ENCODE peak calls at places on chromosomes 1 and 21, in nine cellular contexts. H, D, E, N, G, L, Y, J and W are unnamed samples.

GRCh38 chr1:205020466-205020865 is 22.5 kb upstream of the CNTN2 start:
- DNase-seq in H (no peak), D (no peak), E (no peak), N (no peak), G (no peak), L (no peak), Y (no peak), J (no peak), W (no peak)

GRCh38 chr1:43144228-43144627 is 27.9 kb downstream of the EBNA1BP2 start:
- DNase-seq in H (no peak), D (peak), E (no peak), N (no peak), G (no peak), L (peak), Y (no peak), J (no peak), W (no peak)

GRCh38 chr1:1246601-1247340 is at the start of gene C1QTNF12:
- DNase-seq in H (no peak), D (no peak), E (no peak), N (no peak), G (no peak), L (no peak), Y (no peak), J (no peak), W (no peak)

GRCh38 chr1:41850029-41850428 is 68.7 kb downstream of the HIVEP3 start:
- DNase-seq in H (no peak), D (no peak), E (no peak), N (no peak), G (no peak), L (no peak), Y (no peak), J (no peak), W (no peak)

GRCh38 chr1:34988147-34988546 is 3.0 kb upstream of the TMEM35B start:
- DNase-seq in H (no peak), D (no peak), E (no peak), N (no peak), G (no peak), L (no peak), Y (no peak), J (no peak), W (no peak)

GRCh38 chr1:243842978-243843490 is 7.0 kb downstream of the AKT3 start:
- DNase-seq in H (no peak), D (peak), E (peak), N (no peak), G (no peak), L (peak), Y (no peak), J (no peak), W (no peak)

GRCh38 chr1:94084085-94084484 is 36.9 kb downstream of the ABCA4 start:
- DNase-seq in H (no peak), D (no peak), E (no peak), N (no peak), G (no peak), L (no peak), Y (no peak), J (no peak), W (no peak)

GRCh38 chr1:150813028-150813707 is 5.1 kb upstream of the CTSK start:
- DNase-seq in H (peak), D (peak), E (peak), N (peak), G (no peak), L (peak), Y (peak), J (peak), W (peak)

GRCh38 chr1:86741947-86742572 is 37.7 kb downstream of the SH3GLB1 start:
- DNase-seq in H (no peak), D (peak), E (peak), N (no peak), G (no peak), L (peak), Y (peak), J (peak), W (no peak)

GRCh38 chr1:23809751-23810171 is 9.2 kb upstream of the GALE start:
- DNase-seq in H (peak), D (peak), E (peak), N (peak), G (peak), L (peak), Y (peak), J (peak), W (peak)

GRCh38 chr1:224106568-224107281 is 7.2 kb upstream of the FBXO28 start:
- DNase-seq in H (no peak), D (peak), E (peak), N (no peak), G (no peak), L (peak), Y (peak), J (no peak), W (no peak)

GRCh38 chr1:174990382-174990999 is 9.3 kb upstream of the CACYBP start:
- DNase-seq in H (no peak), D (peak), E (peak), N (no peak), G (no peak), L (peak), Y (no peak), J (no peak), W (no peak)

GRCh38 chr1:160108888-160109662 is 6.5 kb upstream of the ATP1A2 start:
- DNase-seq in H (no peak), D (peak), E (peak), N (no peak), G (no peak), L (peak), Y (no peak), J (peak), W (no peak)

GRCh38 chr1:63322944-63323865 is 838 bp downstream of the FOXD3 start:
- DNase-seq in H (no peak), D (peak), E (no peak), N (no peak), G (no peak), L (no peak), Y (peak), J (peak), W (no peak)

GRCh38 chr1:206503591-206504362 is 3.6 kb upstream of the RASSF5 start:
- DNase-seq in H (no peak), D (peak), E (peak), N (no peak), G (no peak), L (peak), Y (peak), J (no peak), W (peak)

GRCh38 chr1:159802060-159802459 is at the start of gene FCRL6:
- DNase-seq in H (no peak), D (no peak), E (no peak), N (no peak), G (no peak), L (no peak), Y (no peak), J (no peak), W (no peak)

GRCh38 chr1:220786337-220787068 is at the start of gene MTARC1:
- DNase-seq in H (peak), D (peak), E (peak), N (no peak), G (no peak), L (no peak), Y (no peak), J (peak), W (peak)

GRCh38 chr21:45544449-45545235 is 2.4 kb upstream of the SLC19A1 start:
- DNase-seq in H (peak), D (no peak), E (no peak), N (peak), G (no peak), L (no peak), Y (no peak), J (no peak), W (no peak)

GRCh38 chr1:200161801-200162200 is 134.3 kb downstream of the NR5A2 start:
- DNase-seq in H (no peak), D (no peak), E (no peak), N (no peak), G (no peak), L (no peak), Y (no peak), J (no peak), W (no peak)

GRCh38 chr1:234484991-234485739 is 6.2 kb upstream of the TARBP1 start:
- DNase-seq in H (no peak), D (no peak), E (no peak), N (no peak), G (no peak), L (no peak), Y (no peak), J (no peak), W (no peak)

GRCh38 chr1:18100493-18101063 is 7.0 kb upstream of the IGSF21 start:
- DNase-seq in H (no peak), D (peak), E (peak), N (peak), G (no peak), L (peak), Y (peak), J (peak), W (peak)

GRCh38 chr1:8431028-8431427 is 113.1 kb downstream of the SLC45A1 start:
- DNase-seq in H (no peak), D (no peak), E (no peak), N (no peak), G (no peak), L (no peak), Y (no peak), J (no peak), W (no peak)

GRCh38 chr1:156625436-156626078 is 6.3 kb downstream of the HAPLN2 start:
- DNase-seq in H (peak), D (peak), E (peak), N (no peak), G (no peak), L (peak), Y (peak), J (peak), W (no peak)

GRCh38 chr1:220797553-220797952 is 10.8 kb downstream of the MTARC1 start:
- DNase-seq in H (no peak), D (no peak), E (no peak), N (no peak), G (no peak), L (no peak), Y (no peak), J (no peak), W (no peak)

GRCh38 chr1:86370627-86371026 is 25.5 kb downstream of the ODF2L start:
- DNase-seq in H (no peak), D (no peak), E (no peak), N (no peak), G (no peak), L (peak), Y (no peak), J (no peak), W (no peak)

GRCh38 chr1:186487163-186487562 is 26.2 kb upstream of the PDC start:
- DNase-seq in H (no peak), D (no peak), E (no peak), N (no peak), G (no peak), L (peak), Y (no peak), J (no peak), W (no peak)

GRCh38 chr1:231116741-231117140 is 45.1 kb upstream of the TRIM67 start:
- DNase-seq in H (no peak), D (no peak), E (no peak), N (no peak), G (no peak), L (no peak), Y (no peak), J (no peak), W (no peak)

GRCh38 chr1:240189386-240189989 is 97.8 kb downstream of the FMN2 start:
- DNase-seq in H (no peak), D (peak), E (peak), N (no peak), G (no peak), L (peak), Y (peak), J (peak), W (no peak)

GRCh38 chr1:206706298-206706791 is 21.6 kb downstream of the MAPKAPK2 start:
- DNase-seq in H (no peak), D (no peak), E (peak), N (no peak), G (no peak), L (peak), Y (no peak), J (no peak), W (no peak)

GRCh38 chr1:48817505-48818114 is 40.9 kb upstream of the BEND5 start:
- DNase-seq in H (peak), D (peak), E (peak), N (no peak), G (no peak), L (peak), Y (no peak), J (peak), W (peak)

GRCh38 chr1:205316179-205316578 is 5.4 kb downstream of the NUAK2 start:
- DNase-seq in H (no peak), D (no peak), E (no peak), N (no peak), G (no peak), L (no peak), Y (no peak), J (no peak), W (no peak)

GRCh38 chr1:179175011-179175934 is 54.2 kb downstream of the ABL2 start:
- DNase-seq in H (no peak), D (peak), E (peak), N (no peak), G (no peak), L (peak), Y (no peak), J (no peak), W (peak)
- H3K27ac ChIP-seq in H (peak), D (peak), E (peak), N (peak), G (peak), L (peak), Y (no peak), J (no peak), W (peak)

GRCh38 chr1:58577676-58578073 is 623 bp upstream of the TACSTD2 start:
- DNase-seq in H (no peak), D (no peak), E (no peak), N (no peak), G (no peak), L (no peak), Y (no peak), J (no peak), W (no peak)

GRCh38 chr1:58575831-58576726 is 973 bp downstream of the TACSTD2 start:
- DNase-seq in H (peak), D (no peak), E (no peak), N (no peak), G (no peak), L (no peak), Y (no peak), J (peak), W (no peak)

GRCh38 chr1:58573705-58574591 is 3.1 kb downstream of the TACSTD2 start:
- DNase-seq in H (no peak), D (no peak), E (no peak), N (no peak), G (no peak), L (no peak), Y (no peak), J (no peak), W (no peak)

GRCh38 chr1:58574816-58575215 is 2.2 kb downstream of the TACSTD2 start:
- DNase-seq in H (no peak), D (no peak), E (no peak), N (no peak), G (no peak), L (no peak), Y (no peak), J (no peak), W (no peak)

GRCh38 chr1:58576727-58577675 is at the start of gene TACSTD2:
- DNase-seq in H (peak), D (no peak), E (no peak), N (peak), G (no peak), L (no peak), Y (no peak), J (peak), W (no peak)
- TF ChIP-seq POLR2A in H (no peak), D (no peak), E (no peak), N (peak), G (no peak), L (no peak), Y (no peak), J (no peak), W (no peak)

GRCh38 chr1:202127061-202127460 is 4.3 kb downstream of the GPR37L1 start:
- DNase-seq in H (no peak), D (no peak), E (no peak), N (no peak), G (no peak), L (no peak), Y (no peak), J (no peak), W (no peak)

GRCh38 chr1:202125611-202126010 is 2.9 kb downstream of the GPR37L1 start:
- DNase-seq in H (no peak), D (no peak), E (no peak), N (no peak), G (no peak), L (no peak), Y (no peak), J (no peak), W (no peak)

GRCh38 chr1:202124107-202124506 is 1.4 kb downstream of the GPR37L1 start:
- DNase-seq in H (no peak), D (no peak), E (no peak), N (no peak), G (no peak), L (no peak), Y (no peak), J (no peak), W (no peak)

GRCh38 chr1:202127836-202128622 is 5.3 kb downstream of the GPR37L1 start:
- DNase-seq in H (no peak), D (no peak), E (no peak), N (no peak), G (no peak), L (no peak), Y (no peak), J (no peak), W (no peak)

DNA sequence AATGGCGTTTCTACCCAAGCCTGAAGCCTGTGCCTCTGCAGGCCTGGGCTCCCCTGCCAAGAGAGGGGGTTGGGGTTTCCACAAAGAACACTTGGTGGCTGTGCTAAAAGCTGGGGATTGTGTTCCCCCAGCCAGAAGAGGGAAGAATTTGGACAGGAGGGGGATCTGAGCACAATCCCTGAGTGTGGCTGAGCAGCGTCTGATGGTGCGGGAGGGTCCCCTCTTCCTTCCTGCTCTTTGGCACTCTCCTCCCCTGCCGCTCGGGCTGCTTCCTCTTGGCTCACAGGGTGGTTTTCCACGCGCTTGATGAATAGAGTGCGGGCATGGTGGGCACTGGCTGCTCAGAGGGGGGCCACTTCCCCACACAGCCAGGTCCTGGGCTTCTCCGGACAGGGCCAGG is 3.7 kb downstream of the GPR37L1 start:
- DNase-seq in H (no peak), D (no peak), E (no peak), N (no peak), G (no peak), L (no peak), Y (no peak), J (no peak), W (no peak)
- H3K27ac ChIP-seq in H (no peak), D (no peak), E (no peak), N (peak), G (no peak), L (no peak), Y (no peak), J (no peak), W (no peak)

DNA sequence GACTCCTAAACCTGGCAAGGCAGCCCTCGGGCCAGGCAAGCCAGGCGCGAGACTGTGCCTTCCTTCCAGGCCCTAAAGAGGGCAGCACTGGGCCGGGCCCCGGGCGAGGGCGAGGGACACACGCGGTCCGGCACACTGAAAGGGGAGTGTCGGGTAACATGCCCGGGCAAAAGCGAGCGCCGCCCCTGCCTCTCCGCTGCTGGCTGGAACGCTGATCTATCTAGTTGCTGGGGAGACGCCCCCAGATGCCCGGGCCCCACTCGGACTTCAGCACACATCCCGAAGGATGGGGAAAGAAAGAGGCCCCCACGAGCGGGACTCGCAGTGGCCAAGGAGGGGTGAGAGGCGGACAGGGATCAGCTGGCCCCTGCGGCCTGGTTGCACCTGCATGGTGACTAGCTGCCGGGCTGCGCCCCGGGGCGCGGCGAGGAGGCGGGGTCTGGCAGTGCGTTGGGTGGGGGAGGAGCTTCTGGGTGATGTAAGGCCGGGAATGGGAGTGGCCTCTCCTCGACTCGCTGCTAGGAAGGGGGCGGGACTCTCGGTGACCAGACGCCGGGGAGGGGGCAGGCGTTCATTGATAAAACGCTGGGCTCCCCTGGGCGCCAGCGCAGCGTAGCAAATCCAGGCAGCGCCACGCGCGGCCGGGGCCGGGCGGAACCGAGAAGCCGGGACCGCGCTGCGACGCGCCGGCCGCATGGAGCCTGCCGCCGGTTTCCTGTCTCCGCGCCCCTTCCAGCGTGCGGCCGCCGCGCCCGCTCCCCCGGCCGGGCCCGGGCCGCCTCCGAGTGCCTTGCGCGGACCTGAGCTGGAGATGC is at the start of gene PLK3:
- DNase-seq in H (peak), D (peak), E (peak), N (peak), G (peak), L (peak), Y (peak), J (peak), W (peak)
- TF ChIP-seq POLR2A in H (peak), D (peak), E (peak), N (peak), G (no peak), L (peak), Y (peak), J (peak), W (peak)

DNA sequence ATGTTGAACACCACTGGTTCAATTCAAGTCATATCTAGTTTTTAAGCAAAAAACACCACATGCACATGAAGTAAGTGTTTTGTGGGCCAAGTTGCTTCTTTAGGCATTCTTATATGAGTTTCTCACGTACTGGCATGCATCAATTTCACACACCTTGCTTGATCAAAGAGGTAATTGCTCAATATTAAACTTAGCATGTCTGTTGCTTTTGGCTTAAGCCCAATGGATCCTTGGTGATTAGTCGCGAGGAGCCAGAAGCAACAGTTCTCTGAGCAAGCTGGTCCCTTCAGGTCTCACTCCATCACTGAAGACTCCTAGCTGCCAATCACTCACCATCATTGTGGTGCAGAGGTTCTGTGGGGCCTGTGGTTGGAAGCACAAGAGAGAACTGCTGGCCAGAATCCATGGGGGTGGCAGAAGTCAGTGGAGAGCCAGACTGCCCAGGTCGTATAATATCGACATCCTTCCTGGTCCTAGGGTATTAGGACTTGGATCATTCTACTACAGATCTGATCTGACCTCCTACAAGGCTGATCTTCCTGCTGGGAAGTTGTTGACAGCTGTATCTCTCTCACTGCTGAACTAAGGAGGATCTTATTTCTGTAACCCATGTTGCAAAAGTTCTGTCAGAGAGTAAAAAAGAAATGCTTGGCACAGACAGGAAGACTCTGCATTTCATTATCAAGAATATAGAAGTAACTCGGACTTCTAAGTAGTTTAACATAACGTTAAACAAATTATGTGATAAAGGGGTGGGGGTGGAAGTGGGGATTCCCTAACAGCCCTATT is 140.5 kb downstream of the NTPCR start:
- DNase-seq in H (no peak), D (no peak), E (no peak), N (no peak), G (no peak), L (no peak), Y (no peak), J (no peak), W (no peak)
- H3K27ac ChIP-seq in H (no peak), D (peak), E (no peak), N (no peak), G (no peak), L (no peak), Y (no peak), J (no peak), W (no peak)

GRCh38 chr1:173426057-173426456 is 51.1 kb upstream of the PRDX6 start:
- DNase-seq in H (no peak), D (no peak), E (no peak), N (no peak), G (no peak), L (no peak), Y (no peak), J (no peak), W (no peak)
- TF ChIP-seq POLR2A in H (no peak), D (no peak), E (no peak), N (no peak), G (no peak), L (no peak), Y (no peak), J (no peak), W (no peak)